ENCODE peak calls at places on chromosomes 5 and 9, in ten cellular contexts. A is fibroblast of lung, L is AG10803, K is tibial nerve, Y is colonic mucosa, S is HL-60, H is coronary artery, F is BJ, U is astrocyte of the spinal cord, Q is lung. J is an unnamed sample.

GRCh38 chr9:137666950-137667670 is 48.3 kb downstream of the EHMT1 start:
- DNase-seq in Y (no peak), H (no peak), U (no peak), A (no peak), L (no peak), F (no peak), Q (no peak), K (no peak), S (no peak), J (no peak)

GRCh38 chr5:140108093-140109049 is 5.5 kb upstream of the PURA start:
- DNase-seq in U (no peak), A (no peak), L (no peak), F (no peak), Q (no peak), K (no peak), H (peak; percentile 74), S (no peak), Y (peak; percentile 56), J (no peak)

GRCh38 chr5:117302949-117303348 is 728.3 kb upstream of the SEMA6A start:
- DNase-seq in L (no peak), U (peak; percentile 2), Y (no peak), F (no peak), S (no peak), K (no peak), Q (no peak), A (no peak), H (no peak), J (no peak)

GRCh38 chr9:133545494-133546286 is 11.2 kb downstream of the ADAMTSL2 start:
- DNase-seq in Y (no peak), L (no peak), F (no peak), A (no peak), Q (no peak), K (no peak), H (no peak), U (no peak), S (no peak), J (no peak)

GRCh38 chr5:94481059-94481458 is 137.3 kb downstream of the KIAA0825 start:
- DNase-seq in Y (no peak), S (no peak), H (no peak), K (no peak), U (no peak), Q (no peak), F (no peak), A (no peak), L (no peak), J (no peak)

GRCh38 chr5:144183254-144183889 is 12.7 kb downstream of the KCTD16 start:
- DNase-seq in K (no peak), U (peak; percentile 65), H (no peak), F (no peak), S (no peak), L (peak; percentile 55), A (peak; percentile 56), Y (no peak), Q (no peak), J (no peak)

GRCh38 chr9:137494104-137494544 is 35.0 kb upstream of the NSMF start:
- DNase-seq in U (no peak), Q (no peak), F (no peak), S (peak; percentile 81), A (no peak), Y (peak; percentile 42), H (no peak), L (no peak), K (no peak), J (no peak)

GRCh38 chr5:138408023-138408422 is 30.8 kb upstream of the REEP2 start:
- DNase-seq in A (no peak), S (no peak), L (peak; percentile 5), U (no peak), Y (peak; percentile 21), Q (no peak), K (no peak), F (no peak), H (no peak), J (no peak)

GRCh38 chr9:37944266-37944650 is 40.3 kb upstream of the SLC25A51 start:
- DNase-seq in F (no peak), L (no peak), Q (no peak), U (no peak), K (no peak), A (peak; percentile 50), S (no peak), Y (no peak), H (no peak), J (no peak)

GRCh38 chr5:138927979-138928378 is 52.8 kb upstream of the LRRTM2 start:
- DNase-seq in F (no peak), Q (no peak), H (peak; percentile 81), L (no peak), A (peak; percentile 29), K (no peak), U (no peak), S (no peak), Y (peak; percentile 49), J (no peak)

GRCh38 chr9:21688108-21689102 is 114.0 kb upstream of the MTAP start:
- DNase-seq in F (no peak), K (no peak), Y (no peak), H (no peak), L (peak; percentile 98), Q (no peak), S (no peak), A (peak; percentile 99), U (peak; percentile 93), J (no peak)

GRCh38 chr5:82259172-82259800 is 18.9 kb downstream of the RPS23 start:
- DNase-seq in L (peak; percentile 36), F (no peak), H (no peak), Y (no peak), K (no peak), A (peak; percentile 26), Q (no peak), S (no peak), U (peak; percentile 54), J (no peak)
- TF ChIP-seq CTCF in L (peak; percentile 57), F (peak; percentile 51), H (no peak), Y (no peak), K (peak; percentile 20), A (peak; percentile 28), Q (peak; percentile 4), S (no peak), U (peak; percentile 53), J (peak; percentile 60)

DNA sequence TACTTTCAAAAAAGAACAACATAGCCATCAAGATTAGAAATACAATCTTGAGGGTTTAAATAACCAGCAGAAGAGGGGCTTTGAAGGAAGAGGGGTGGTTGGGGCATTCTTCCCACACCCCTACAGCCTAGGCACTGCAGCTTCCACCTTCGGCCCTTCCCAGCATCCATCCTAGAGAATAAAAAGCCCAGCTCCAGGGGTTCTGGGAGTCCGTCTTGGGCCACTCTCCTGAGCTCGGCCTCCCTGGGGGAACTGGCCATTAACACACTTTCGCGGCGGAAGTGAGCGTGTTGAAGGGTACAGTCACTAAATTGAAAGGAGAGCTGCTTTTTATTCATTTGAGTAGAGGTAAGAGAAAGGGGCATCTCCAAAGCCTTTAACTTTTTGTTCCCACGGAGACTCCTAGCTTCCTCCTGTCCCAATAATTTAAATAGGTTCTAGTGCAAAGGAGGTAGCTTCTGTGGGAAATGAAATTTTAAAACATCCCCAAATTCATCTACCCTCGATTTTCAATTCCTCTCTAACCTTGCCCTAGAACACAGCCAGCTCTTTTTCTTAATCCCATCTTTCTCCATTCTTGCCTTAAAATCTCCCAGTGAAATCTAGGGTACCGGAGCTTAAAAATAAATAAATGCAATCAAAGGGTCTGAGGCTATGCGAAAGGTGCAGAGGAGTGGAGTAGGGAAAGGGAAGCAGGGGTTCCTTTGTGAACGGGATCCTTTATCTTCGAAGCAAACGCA is 31.1 kb upstream of the NFIB start:
- DNase-seq in Q (no peak), H (no peak), Y (no peak), U (no peak), A (no peak), K (no peak), L (no peak), F (no peak), S (no peak), J (no peak)
- H3K4me3 ChIP-seq in Q (no peak overlapping the region), H (peak overlapping the region; percentile 74), Y (no peak overlapping the region), U (no peak overlapping the region), A (no peak overlapping the region), K (no peak overlapping the region), L (no peak overlapping the region), F (no peak overlapping the region), S (no peak overlapping the region), J (peak overlapping the region; percentile 62)

GRCh38 chr5:171029401-171029800 is 167.6 kb downstream of the RANBP17 start:
- DNase-seq in L (no peak), Q (no peak), K (no peak), A (no peak), H (no peak), Y (no peak), S (no peak), F (no peak), U (no peak), J (no peak)
- TF ChIP-seq CTCF in L (no peak), Q (no peak), K (no peak), A (no peak), H (no peak), Y (no peak), S (no peak), F (no peak), U (no peak), J (no peak)

GRCh38 chr5:7779019-7779662 is 71.8 kb downstream of the CFAP90 start:
- DNase-seq in K (no peak), Y (no peak), H (no peak), L (no peak), Q (no peak), S (no peak), F (no peak), A (peak; percentile 40), U (no peak), J (no peak)
- H3K4me3 ChIP-seq in K (no peak overlapping the region), Y (no peak overlapping the region), H (no peak overlapping the region), L (no peak overlapping the region), Q (no peak overlapping the region), S (no peak overlapping the region), F (no peak overlapping the region), A (no peak overlapping the region), U (no peak overlapping the region), J (no peak overlapping the region)

GRCh38 chr5:179343902-179344300 is 1.4 kb downstream of the ADAMTS2 start:
- DNase-seq in U (no peak), F (no peak), Q (no peak), Y (peak; percentile 25), S (no peak), K (no peak), L (peak; percentile 57), A (peak; percentile 42), H (no peak), J (no peak)
- TF ChIP-seq CTCF in U (peak; percentile 36), F (peak; percentile 80), Q (no peak), Y (no peak), S (no peak), K (peak; percentile 61), L (peak; percentile 57), A (peak; percentile 46), H (peak; percentile 45), J (peak; percentile 38)

GRCh38 chr5:673837-674629 is 19.1 kb downstream of the TPPP start:
- DNase-seq in L (no peak), K (no peak), U (no peak), A (no peak), Y (no peak), Q (no peak), F (no peak), S (no peak), H (no peak), J (no peak)
- H3K4me3 ChIP-seq in L (no peak overlapping the region), K (no peak overlapping the region), U (no peak overlapping the region), A (no peak overlapping the region), Y (no peak overlapping the region), Q (no peak overlapping the region), F (no peak overlapping the region), S (no peak overlapping the region), H (no peak overlapping the region), J (no peak overlapping the region)